ENCODE peak calls at places on chromosomes 6 and 20, in seven cellular contexts. One of them, this sample, is unnamed.

GRCh38 chr6:108560463-108561308 is at the start of gene FOXO3:
- DNase-seq in dorsolateral prefrontal cortex: peak
- DNase-seq in B cell: peak
- DNase-seq in GM12865: peak
- DNase-seq in AG04450: no peak
- DNase-seq in psoas muscle: peak
- DNase-seq in IMR-90: peak
- DNase-seq in this sample: peak

GRCh38 chr6:3848925-3849605 is at the start of gene FAM50B:
- DNase-seq in dorsolateral prefrontal cortex: peak
- DNase-seq in B cell: peak
- DNase-seq in GM12865: peak
- DNase-seq in AG04450: peak
- DNase-seq in psoas muscle: peak
- DNase-seq in IMR-90: peak
- DNase-seq in this sample: peak

GRCh38 chr6:71419954-71420692 is 131.5 kb downstream of the OGFRL1 start:
- DNase-seq in dorsolateral prefrontal cortex: no peak
- DNase-seq in B cell: no peak
- DNase-seq in GM12865: no peak
- DNase-seq in AG04450: no peak
- DNase-seq in psoas muscle: peak
- DNase-seq in IMR-90: peak
- DNase-seq in this sample: peak

GRCh38 chr6:13907614-13908215 is 17.0 kb upstream of the RNF182 start:
- DNase-seq in dorsolateral prefrontal cortex: no peak
- DNase-seq in B cell: no peak
- DNase-seq in GM12865: no peak
- DNase-seq in AG04450: no peak
- DNase-seq in psoas muscle: no peak
- DNase-seq in IMR-90: no peak
- DNase-seq in this sample: no peak

GRCh38 chr6:157811476-157812173 is 11.4 kb upstream of the SNX9 start:
- DNase-seq in dorsolateral prefrontal cortex: no peak
- DNase-seq in B cell: no peak
- DNase-seq in GM12865: no peak
- DNase-seq in AG04450: no peak
- DNase-seq in psoas muscle: no peak
- DNase-seq in IMR-90: peak
- DNase-seq in this sample: no peak

GRCh38 chr20:50588034-50588736 is 78.0 kb downstream of the PTPN1 start:
- DNase-seq in dorsolateral prefrontal cortex: peak
- DNase-seq in B cell: peak
- DNase-seq in GM12865: peak
- DNase-seq in AG04450: no peak
- DNase-seq in psoas muscle: peak
- DNase-seq in IMR-90: peak
- DNase-seq in this sample: peak

GRCh38 chr6:142913511-142914047 is 31.4 kb downstream of the HIVEP2 start:
- DNase-seq in dorsolateral prefrontal cortex: no peak
- DNase-seq in B cell: peak
- DNase-seq in GM12865: peak
- DNase-seq in AG04450: no peak
- DNase-seq in psoas muscle: no peak
- DNase-seq in IMR-90: no peak
- DNase-seq in this sample: no peak

GRCh38 chr20:41174373-41174772 is 37.0 kb downstream of the PLCG1 start:
- DNase-seq in dorsolateral prefrontal cortex: peak
- DNase-seq in B cell: peak
- DNase-seq in GM12865: no peak
- DNase-seq in AG04450: no peak
- DNase-seq in psoas muscle: no peak
- DNase-seq in IMR-90: no peak
- DNase-seq in this sample: no peak

GRCh38 chr20:2521369-2522305 is 12.9 kb upstream of the ZNF343 start:
- DNase-seq in dorsolateral prefrontal cortex: peak
- DNase-seq in B cell: peak
- DNase-seq in GM12865: peak
- DNase-seq in AG04450: no peak
- DNase-seq in psoas muscle: peak
- DNase-seq in IMR-90: peak
- DNase-seq in this sample: peak

GRCh38 chr20:50294164-50295088 is 103.8 kb downstream of the CEBPB start:
- DNase-seq in dorsolateral prefrontal cortex: no peak
- DNase-seq in B cell: no peak
- DNase-seq in GM12865: no peak
- DNase-seq in AG04450: no peak
- DNase-seq in psoas muscle: peak
- DNase-seq in IMR-90: no peak
- DNase-seq in this sample: peak

GRCh38 chr6:14721103-14721758 is 524.6 kb upstream of the JARID2 start:
- DNase-seq in dorsolateral prefrontal cortex: no peak
- DNase-seq in B cell: no peak
- DNase-seq in GM12865: no peak
- DNase-seq in AG04450: no peak
- DNase-seq in psoas muscle: no peak
- DNase-seq in IMR-90: peak
- DNase-seq in this sample: no peak

GRCh38 chr6:25477006-25477590 is 174.9 kb upstream of the SCGN start:
- DNase-seq in dorsolateral prefrontal cortex: no peak
- DNase-seq in B cell: no peak
- DNase-seq in GM12865: no peak
- DNase-seq in AG04450: no peak
- DNase-seq in psoas muscle: no peak
- DNase-seq in IMR-90: peak
- DNase-seq in this sample: peak

GRCh38 chr6:159981591-159982245 is 12.8 kb downstream of the IGF2R start:
- DNase-seq in dorsolateral prefrontal cortex: no peak
- DNase-seq in B cell: peak
- DNase-seq in GM12865: peak
- DNase-seq in AG04450: peak
- DNase-seq in psoas muscle: peak
- DNase-seq in IMR-90: peak
- DNase-seq in this sample: peak

GRCh38 chr6:95741001-95741400 is 163.7 kb downstream of the MANEA start:
- DNase-seq in dorsolateral prefrontal cortex: no peak
- DNase-seq in B cell: no peak
- DNase-seq in GM12865: no peak
- DNase-seq in AG04450: no peak
- DNase-seq in psoas muscle: no peak
- DNase-seq in IMR-90: no peak
- DNase-seq in this sample: no peak

GRCh38 chr6:116651916-116652315 is 16.6 kb downstream of the ZUP1 start:
- DNase-seq in dorsolateral prefrontal cortex: no peak
- DNase-seq in B cell: no peak
- DNase-seq in GM12865: no peak
- DNase-seq in AG04450: no peak
- DNase-seq in psoas muscle: no peak
- DNase-seq in IMR-90: no peak
- DNase-seq in this sample: no peak

GRCh38 chr6:29011276-29011734 is 6.2 kb upstream of the ZNF311 start:
- DNase-seq in dorsolateral prefrontal cortex: peak
- DNase-seq in B cell: no peak
- DNase-seq in GM12865: peak
- DNase-seq in AG04450: no peak
- DNase-seq in psoas muscle: no peak
- DNase-seq in IMR-90: peak
- DNase-seq in this sample: peak
- TF ChIP-seq CTCF in dorsolateral prefrontal cortex: no peak
- TF ChIP-seq CTCF in B cell: no peak
- TF ChIP-seq CTCF in GM12865: no peak
- TF ChIP-seq CTCF in AG04450: no peak
- TF ChIP-seq CTCF in psoas muscle: no peak
- TF ChIP-seq CTCF in IMR-90: no peak
- TF ChIP-seq CTCF in this sample: no peak

GRCh38 chr6:82786251-82786650 is 279.4 kb downstream of the UBE3D start:
- DNase-seq in dorsolateral prefrontal cortex: no peak
- DNase-seq in B cell: no peak
- DNase-seq in GM12865: no peak
- DNase-seq in AG04450: no peak
- DNase-seq in psoas muscle: no peak
- DNase-seq in IMR-90: no peak
- DNase-seq in this sample: no peak

GRCh38 chr6:82781805-82782204 is 283.8 kb downstream of the UBE3D start:
- DNase-seq in dorsolateral prefrontal cortex: no peak
- DNase-seq in B cell: no peak
- DNase-seq in GM12865: no peak
- DNase-seq in AG04450: no peak
- DNase-seq in psoas muscle: no peak
- DNase-seq in IMR-90: no peak
- DNase-seq in this sample: peak

GRCh38 chr6:82785206-82785605 is 280.4 kb downstream of the UBE3D start:
- DNase-seq in dorsolateral prefrontal cortex: no peak
- DNase-seq in B cell: no peak
- DNase-seq in GM12865: no peak
- DNase-seq in AG04450: no peak
- DNase-seq in psoas muscle: no peak
- DNase-seq in IMR-90: no peak
- DNase-seq in this sample: peak

GRCh38 chr6:82780334-82780733 is 285.3 kb downstream of the UBE3D start:
- DNase-seq in dorsolateral prefrontal cortex: no peak
- DNase-seq in B cell: no peak
- DNase-seq in GM12865: no peak
- DNase-seq in AG04450: no peak
- DNase-seq in psoas muscle: no peak
- DNase-seq in IMR-90: no peak
- DNase-seq in this sample: no peak

GRCh38 chr6:82783587-82784253 is 281.9 kb downstream of the UBE3D start:
- DNase-seq in dorsolateral prefrontal cortex: no peak
- DNase-seq in B cell: no peak
- DNase-seq in GM12865: peak
- DNase-seq in AG04450: no peak
- DNase-seq in psoas muscle: no peak
- DNase-seq in IMR-90: no peak
- DNase-seq in this sample: no peak
- TF ChIP-seq CTCF in dorsolateral prefrontal cortex: no peak
- TF ChIP-seq CTCF in B cell: no peak
- TF ChIP-seq CTCF in GM12865: peak
- TF ChIP-seq CTCF in AG04450: peak
- TF ChIP-seq CTCF in psoas muscle: no peak
- TF ChIP-seq CTCF in IMR-90: no peak
- TF ChIP-seq CTCF in this sample: peak

GRCh38 chr20:64129146-64129782 is 21.9 kb upstream of the NPBWR2 start:
- DNase-seq in dorsolateral prefrontal cortex: no peak
- DNase-seq in B cell: no peak
- DNase-seq in GM12865: no peak
- DNase-seq in AG04450: no peak
- DNase-seq in psoas muscle: no peak
- DNase-seq in IMR-90: no peak
- DNase-seq in this sample: peak
- TF ChIP-seq CTCF in dorsolateral prefrontal cortex: no peak
- TF ChIP-seq CTCF in B cell: no peak
- TF ChIP-seq CTCF in GM12865: no peak
- TF ChIP-seq CTCF in AG04450: no peak
- TF ChIP-seq CTCF in psoas muscle: no peak
- TF ChIP-seq CTCF in IMR-90: no peak
- TF ChIP-seq CTCF in this sample: no peak

GRCh38 chr6:190596-191395 is 101.5 kb upstream of the DUSP22 start:
- DNase-seq in dorsolateral prefrontal cortex: no peak
- DNase-seq in B cell: no peak
- DNase-seq in GM12865: peak
- DNase-seq in AG04450: no peak
- DNase-seq in psoas muscle: no peak
- DNase-seq in IMR-90: no peak
- DNase-seq in this sample: no peak
- TF ChIP-seq CTCF in dorsolateral prefrontal cortex: no peak
- TF ChIP-seq CTCF in B cell: peak
- TF ChIP-seq CTCF in GM12865: peak
- TF ChIP-seq CTCF in AG04450: peak
- TF ChIP-seq CTCF in psoas muscle: no peak
- TF ChIP-seq CTCF in IMR-90: no peak
- TF ChIP-seq CTCF in this sample: no peak

GRCh38 chr20:36218380-36219064 is 17.8 kb upstream of the AAR2 start:
- DNase-seq in dorsolateral prefrontal cortex: no peak
- DNase-seq in B cell: no peak
- DNase-seq in GM12865: no peak
- DNase-seq in AG04450: no peak
- DNase-seq in psoas muscle: no peak
- DNase-seq in IMR-90: no peak
- DNase-seq in this sample: no peak

GRCh38 chr20:36215778-36216177 is 20.5 kb upstream of the AAR2 start:
- DNase-seq in dorsolateral prefrontal cortex: no peak
- DNase-seq in B cell: peak
- DNase-seq in GM12865: no peak
- DNase-seq in AG04450: no peak
- DNase-seq in psoas muscle: no peak
- DNase-seq in IMR-90: no peak
- DNase-seq in this sample: no peak

GRCh38 chr20:36214684-36215256 is 21.5 kb upstream of the AAR2 start:
- DNase-seq in dorsolateral prefrontal cortex: no peak
- DNase-seq in B cell: peak
- DNase-seq in GM12865: peak
- DNase-seq in AG04450: peak
- DNase-seq in psoas muscle: no peak
- DNase-seq in IMR-90: peak
- DNase-seq in this sample: no peak

GRCh38 chr20:36216314-36217025 is 19.8 kb upstream of the AAR2 start:
- DNase-seq in dorsolateral prefrontal cortex: no peak
- DNase-seq in B cell: no peak
- DNase-seq in GM12865: no peak
- DNase-seq in AG04450: no peak
- DNase-seq in psoas muscle: no peak
- DNase-seq in IMR-90: no peak
- DNase-seq in this sample: no peak

GRCh38 chr20:36217226-36217625 is 19.1 kb upstream of the AAR2 start:
- DNase-seq in dorsolateral prefrontal cortex: no peak
- DNase-seq in B cell: no peak
- DNase-seq in GM12865: no peak
- DNase-seq in AG04450: no peak
- DNase-seq in psoas muscle: no peak
- DNase-seq in IMR-90: no peak
- DNase-seq in this sample: no peak
- TF ChIP-seq CTCF in dorsolateral prefrontal cortex: no peak
- TF ChIP-seq CTCF in B cell: no peak
- TF ChIP-seq CTCF in GM12865: no peak
- TF ChIP-seq CTCF in AG04450: no peak
- TF ChIP-seq CTCF in psoas muscle: no peak
- TF ChIP-seq CTCF in IMR-90: no peak
- TF ChIP-seq CTCF in this sample: no peak